ENCODE peak calls at places on chromosome 4, in eight cellular contexts. A is IMR-90, V is HFFc6, X is nephron progenitor cell, S is left lung, L is ovary, U is HFF-Myc, P is prostate gland. R is an unnamed sample.
A peak's percentile ranks its signal among the peaks of the same experiment; 100 is the strongest.

GRCh38 chr4:112296949-112297483 is at the start of gene ALPK1:
- DNase-seq in A (peak; percentile 94), V (peak; percentile 89), X (no peak), S (no peak), L (no peak), U (peak; percentile 80), P (peak; percentile 51), R (peak; percentile 93)

GRCh38 chr4:101277661-101278060 is 69.7 kb downstream of the PPP3CA start:
- DNase-seq in A (peak; percentile 81), V (peak; percentile 74), X (no peak), S (no peak), L (no peak), U (no peak), P (no peak), R (peak; percentile 38)

GRCh38 chr4:186104895-186105720 is 604 bp downstream of the FAM149A start:
- DNase-seq in A (no peak), V (no peak), X (peak; percentile 63), S (no peak), L (peak; percentile 54), U (no peak), P (peak; percentile 29), R (no peak)

GRCh38 chr4:17577660-17578481 is 873 bp downstream of the LAP3 start:
- DNase-seq in A (peak; percentile 4), V (no peak), X (peak; percentile 56), S (peak; percentile 65), L (peak; percentile 67), U (no peak), P (peak; percentile 20), R (peak; percentile 26)

GRCh38 chr4:147160908-147161513 is 215.3 kb upstream of the TTC29 start:
- DNase-seq in A (peak; percentile 71), V (peak; percentile 45), X (peak; percentile 28), S (no peak), L (no peak), U (peak; percentile 32), P (no peak), R (peak; percentile 65)

GRCh38 chr4:125739760-125740159 is 425.0 kb downstream of the FAT4 start:
- DNase-seq in A (peak; percentile 38), V (no peak), X (no peak), S (no peak), L (no peak), U (no peak), P (no peak), R (peak; percentile 19)

GRCh38 chr4:47704693-47705325 is 133.1 kb downstream of the CORIN start:
- DNase-seq in A (peak; percentile 37), V (peak; percentile 6), X (peak; percentile 48), S (peak; percentile 42), L (no peak), U (no peak), P (peak; percentile 27), R (peak; percentile 30)

GRCh38 chr4:156754832-156755570 is 216.6 kb downstream of the PDGFC start:
- DNase-seq in A (no peak), V (peak; percentile 20), X (no peak), S (no peak), L (no peak), U (no peak), P (no peak), R (peak; percentile 26)

GRCh38 chr4:56671860-56672259 is 9.2 kb downstream of the HOPX start:
- DNase-seq in A (no peak), V (no peak), X (no peak), S (no peak), L (no peak), U (no peak), P (no peak), R (no peak)

GRCh38 chr4:56666279-56666678 is 14.8 kb downstream of the HOPX start:
- DNase-seq in A (no peak), V (no peak), X (no peak), S (no peak), L (no peak), U (no peak), P (no peak), R (no peak)

GRCh38 chr4:56671373-56671772 is 9.7 kb downstream of the HOPX start:
- DNase-seq in A (no peak), V (no peak), X (no peak), S (no peak), L (no peak), U (no peak), P (no peak), R (no peak)

GRCh38 chr4:56662782-56663468 is 18.2 kb downstream of the HOPX start:
- DNase-seq in A (no peak), V (no peak), X (no peak), S (no peak), L (no peak), U (no peak), P (no peak), R (no peak)

DNA sequence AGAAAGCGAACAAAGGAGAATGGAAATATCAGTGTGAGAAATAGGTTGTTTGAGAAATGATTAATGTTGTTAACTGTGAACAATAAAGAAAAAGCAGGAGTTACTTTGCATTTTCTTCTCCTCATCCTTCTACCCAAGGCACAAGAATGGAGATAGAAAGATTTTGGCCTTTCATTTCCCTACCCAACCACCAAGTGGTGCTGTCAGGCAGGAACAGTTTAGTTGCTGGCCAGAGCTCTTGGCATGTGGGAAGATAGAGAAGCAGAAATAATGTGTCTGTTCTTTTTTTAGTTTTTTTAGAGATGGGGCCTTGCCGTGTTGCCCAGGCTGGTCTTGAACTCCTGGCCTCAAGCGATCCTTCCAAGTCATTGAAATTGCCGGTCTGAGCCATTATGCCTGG is 12.8 kb downstream of the HOPX start:
- DNase-seq in A (no peak), V (no peak), X (no peak), S (no peak), L (no peak), U (no peak), P (no peak), R (no peak)
- TF ChIP-seq CTCF in A (peak; percentile 29), V (peak; percentile 61), X (peak; percentile 20), S (no peak), L (no peak), U (peak; percentile 39), P (peak; percentile 35), R (peak; percentile 39)

GRCh38 chr4:151117371-151117962 is 18.0 kb downstream of the RPS3A start:
- DNase-seq in A (peak; percentile 69), V (peak; percentile 70), X (peak; percentile 70), S (no peak), L (peak; percentile 63), U (peak; percentile 45), P (peak; percentile 40), R (peak; percentile 64)
- TF ChIP-seq CTCF in A (peak; percentile 87), V (peak; percentile 82), X (peak; percentile 68), S (peak; percentile 56), L (peak; percentile 62), U (peak; percentile 68), P (peak; percentile 72), R (peak; percentile 85)

GRCh38 chr4:113907559-113907958 is 71.9 kb downstream of the ARSJ start:
- DNase-seq in A (no peak), V (no peak), X (no peak), S (no peak), L (no peak), U (no peak), P (no peak), R (no peak)

GRCh38 chr4:113905301-113905700 is 74.1 kb downstream of the ARSJ start:
- DNase-seq in A (no peak), V (no peak), X (no peak), S (no peak), L (no peak), U (no peak), P (no peak), R (peak; percentile 61)

GRCh38 chr4:113899260-113900177 is 79.9 kb downstream of the ARSJ start:
- DNase-seq in A (no peak), V (no peak), X (no peak), S (no peak), L (no peak), U (no peak), P (no peak), R (no peak)

DNA sequence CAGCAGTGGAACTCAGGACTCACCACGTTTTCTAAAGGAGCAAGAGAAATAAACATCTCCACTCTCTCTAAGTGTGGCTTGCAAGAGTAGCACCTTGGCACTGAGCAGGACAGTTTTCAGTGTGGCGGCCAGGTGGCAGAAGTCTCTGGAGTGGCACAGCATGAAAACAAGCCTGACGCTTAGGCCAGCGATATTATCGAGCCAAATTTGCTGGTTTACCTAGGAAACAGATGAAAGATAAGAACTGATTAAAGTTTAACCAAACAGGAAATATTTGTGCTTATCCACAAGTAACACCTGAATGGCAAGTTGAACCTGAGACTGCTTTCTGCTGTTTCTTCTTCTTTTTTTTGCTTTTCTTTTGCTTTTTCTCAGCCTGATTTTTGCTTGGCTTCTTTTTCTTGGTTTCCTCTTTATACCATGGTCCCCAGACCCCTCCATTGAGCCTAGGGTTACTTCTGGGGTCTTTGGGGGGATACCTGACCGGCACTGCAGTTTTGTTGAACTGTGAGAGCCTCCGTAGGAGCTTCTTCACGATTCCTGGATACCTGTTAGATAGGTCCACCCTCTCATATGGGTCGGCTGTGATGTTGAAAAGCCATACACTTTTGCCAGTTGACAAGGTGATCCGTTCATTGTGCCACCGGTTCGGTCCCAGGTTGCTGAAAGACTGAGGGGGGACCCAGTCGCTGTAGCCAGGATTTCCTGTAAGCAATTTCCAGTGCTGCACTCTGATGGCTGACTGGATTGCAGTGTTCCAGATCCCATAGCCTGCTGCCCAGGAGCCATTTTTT is 77.3 kb downstream of the ARSJ start:
- DNase-seq in A (no peak), V (no peak), X (no peak), S (peak; percentile 70), L (no peak), U (no peak), P (peak; percentile 89), R (no peak)
- TF ChIP-seq CTCF in A (no peak), V (no peak), X (no peak), S (no peak), L (no peak), U (no peak), P (peak; percentile 80), R (no peak)

GRCh38 chr4:128844931-128845330 is 35.4 kb downstream of the JADE1 start:
- DNase-seq in A (no peak), V (no peak), X (no peak), S (no peak), L (peak; percentile 82), U (no peak), P (peak; percentile 46), R (no peak)

GRCh38 chr4:128837198-128837597 is 27.7 kb downstream of the JADE1 start:
- DNase-seq in A (no peak), V (no peak), X (no peak), S (no peak), L (no peak), U (no peak), P (no peak), R (no peak)

GRCh38 chr4:128837679-128838078 is 28.2 kb downstream of the JADE1 start:
- DNase-seq in A (no peak), V (no peak), X (no peak), S (no peak), L (no peak), U (no peak), P (no peak), R (no peak)

GRCh38 chr4:128841402-128841801 is 31.9 kb downstream of the JADE1 start:
- DNase-seq in A (no peak), V (no peak), X (no peak), S (no peak), L (no peak), U (no peak), P (no peak), R (no peak)

DNA sequence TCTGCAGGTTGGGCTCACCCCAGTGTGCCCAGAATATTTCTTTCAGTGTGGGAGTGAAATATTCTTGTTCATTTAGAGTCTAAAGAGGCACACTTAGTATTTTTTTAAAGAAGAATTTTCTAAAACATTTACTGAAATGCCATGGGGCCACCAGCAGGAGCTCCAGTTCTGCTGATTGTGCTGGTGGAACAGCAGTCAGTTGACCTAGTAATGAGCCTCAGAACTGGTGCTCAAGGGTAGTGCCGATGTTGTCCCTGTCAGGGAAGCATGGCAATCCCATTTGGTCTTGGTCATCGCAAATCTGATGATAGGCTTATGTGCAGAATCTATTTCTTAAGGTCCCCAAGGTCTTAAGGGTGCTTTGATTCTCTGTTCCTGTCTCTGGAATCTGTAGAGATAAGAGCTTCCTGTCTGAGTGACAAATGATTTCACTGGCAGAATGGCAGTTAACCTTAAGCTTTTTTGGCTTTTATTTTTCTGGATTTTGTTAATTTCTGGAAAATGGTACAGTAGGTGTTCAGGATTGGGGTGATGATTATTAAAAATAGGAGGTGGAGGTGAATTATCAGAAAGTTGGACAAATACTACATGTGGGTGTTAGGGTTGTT is 31.3 kb downstream of the JADE1 start:
- DNase-seq in A (no peak), V (no peak), X (no peak), S (no peak), L (no peak), U (no peak), P (no peak), R (no peak)
- TF ChIP-seq CTCF in A (no peak), V (peak; percentile 26), X (no peak), S (no peak), L (no peak), U (no peak), P (no peak), R (no peak)